ENCODE peak calls at places on chromosomes 1 and 21, in seven cellular contexts. B is cardiac fibroblast, E is NCI-H1105, G is AG09309, I is stomach, Q is MG63, R is lower lobe of right lung. P is an unnamed sample.

GRCh38 chr1:1435094-1435903 is at the start of gene VWA1:
- DNase-seq in B (peak), E (peak), G (no peak), I (peak), Q (peak), R (peak), P (peak)

GRCh38 chr1:29785137-29785527 is 548.8 kb downstream of the PTPRU start:
- DNase-seq in B (no peak), E (no peak), G (no peak), I (no peak), Q (no peak), R (no peak), P (no peak)

GRCh38 chr1:212256404-212256803 is 28.8 kb upstream of the PPP2R5A start:
- DNase-seq in B (no peak), E (no peak), G (no peak), I (no peak), Q (no peak), R (peak), P (no peak)

GRCh38 chr1:82485591-82486369 is 685.0 kb downstream of the ADGRL2 start:
- DNase-seq in B (peak), E (no peak), G (no peak), I (no peak), Q (peak), R (no peak), P (no peak)

GRCh38 chr1:89842547-89843278 is 21.9 kb downstream of the LRRC8D start:
- DNase-seq in B (peak), E (no peak), G (no peak), I (no peak), Q (no peak), R (no peak), P (no peak)

GRCh38 chr1:145956776-145957442 is 908 bp downstream of the LIX1L start:
- DNase-seq in B (peak), E (no peak), G (no peak), I (no peak), Q (peak), R (no peak), P (no peak)

GRCh38 chr1:10530281-10530740 is 55.6 kb downstream of the PEX14 start:
- DNase-seq in B (peak), E (no peak), G (no peak), I (peak), Q (peak), R (peak), P (no peak)

GRCh38 chr1:35345439-35345981 is 77.0 kb downstream of the ZMYM4 start:
- DNase-seq in B (peak), E (no peak), G (no peak), I (no peak), Q (no peak), R (peak), P (no peak)

GRCh38 chr21:44845418-44846200 is 27.7 kb upstream of the SUMO3 start:
- DNase-seq in B (peak), E (no peak), G (no peak), I (peak), Q (peak), R (peak), P (peak)

GRCh38 chr1:234755449-234755863 is 145.5 kb upstream of the IRF2BP2 start:
- DNase-seq in B (peak), E (no peak), G (peak), I (peak), Q (peak), R (peak), P (no peak)

GRCh38 chr1:172821609-172822274 is 162.8 kb downstream of the FASLG start:
- DNase-seq in B (peak), E (no peak), G (no peak), I (no peak), Q (peak), R (no peak), P (no peak)

GRCh38 chr1:69513621-69514020 is 54.1 kb upstream of the LRRC7 start:
- DNase-seq in B (peak), E (no peak), G (no peak), I (no peak), Q (no peak), R (no peak), P (no peak)

GRCh38 chr1:41918450-41919043 is at the start of gene HIVEP3:
- DNase-seq in B (peak), E (peak), G (no peak), I (no peak), Q (no peak), R (no peak), P (no peak)

GRCh38 chr1:110112143-110112542 is at the start of gene UBL4B:
- DNase-seq in B (no peak), E (no peak), G (no peak), I (no peak), Q (no peak), R (no peak), P (no peak)

GRCh38 chr1:46810596-46810995 is 11.8 kb downstream of the CYP4B1 start:
- DNase-seq in B (no peak), E (no peak), G (no peak), I (no peak), Q (no peak), R (no peak), P (no peak)

GRCh38 chr1:223207293-223208066 is 64.4 kb upstream of the TLR5 start:
- DNase-seq in B (no peak), E (no peak), G (no peak), I (no peak), Q (peak), R (no peak), P (no peak)

GRCh38 chr1:28326980-28327379 is 1.9 kb upstream of the MED18 start:
- DNase-seq in B (no peak), E (no peak), G (no peak), I (no peak), Q (peak), R (no peak), P (no peak)

GRCh38 chr21:38858429-38859205 is 52.9 kb downstream of the ETS2 start:
- DNase-seq in B (no peak), E (no peak), G (no peak), I (no peak), Q (no peak), R (no peak), P (no peak)

GRCh38 chr1:225044258-225044657 is 114.8 kb downstream of the DNAH14 start:
- DNase-seq in B (peak), E (no peak), G (peak), I (no peak), Q (no peak), R (no peak), P (no peak)

GRCh38 chr21:42377211-42377950 is 11.0 kb upstream of the TFF1 start:
- DNase-seq in B (no peak), E (no peak), G (no peak), I (no peak), Q (no peak), R (peak), P (no peak)

GRCh38 chr1:43035821-43036456 is 77.3 kb upstream of the SLC2A1 start:
- DNase-seq in B (no peak), E (no peak), G (no peak), I (no peak), Q (no peak), R (no peak), P (no peak)

GRCh38 chr1:219271914-219272545 is 98.4 kb downstream of the LYPLAL1 start:
- DNase-seq in B (peak), E (peak), G (no peak), I (no peak), Q (no peak), R (no peak), P (no peak)

GRCh38 chr1:42043811-42044210 is 109.4 kb upstream of the GUCA2B start:
- DNase-seq in B (no peak), E (no peak), G (no peak), I (no peak), Q (no peak), R (no peak), P (no peak)

GRCh38 chr1:41333146-41333784 is 28.0 kb upstream of the FOXO6 start:
- DNase-seq in B (peak), E (no peak), G (no peak), I (no peak), Q (peak), R (no peak), P (peak)

GRCh38 chr1:30752651-30752908 is 5.0 kb downstream of the LAPTM5 start:
- DNase-seq in B (no peak), E (no peak), G (no peak), I (no peak), Q (no peak), R (no peak), P (no peak)

GRCh38 chr1:218346391-218347204 is 1.5 kb downstream of the TGFB2 start:
- DNase-seq in B (peak), E (peak), G (no peak), I (no peak), Q (peak), R (no peak), P (no peak)

GRCh38 chr1:234611153-234611798 is 1.3 kb upstream of the IRF2BP2 start:
- DNase-seq in B (peak), E (peak), G (no peak), I (no peak), Q (no peak), R (no peak), P (no peak)

GRCh38 chr1:231691618-231692259 is 65.1 kb downstream of the DISC1 start:
- DNase-seq in B (peak), E (no peak), G (no peak), I (no peak), Q (peak), R (no peak), P (no peak)

GRCh38 chr1:978835-979743 is 2.8 kb downstream of the PERM1 start:
- DNase-seq in B (no peak), E (no peak), G (no peak), I (no peak), Q (no peak), R (no peak), P (no peak)

GRCh38 chr1:50976111-50976889 is 6.3 kb downstream of the CDKN2C start:
- DNase-seq in B (no peak), E (peak), G (no peak), I (no peak), Q (peak), R (no peak), P (no peak)

GRCh38 chr1:160575112-160575664 is 4.1 kb downstream of the CD84 start:
- DNase-seq in B (no peak), E (no peak), G (no peak), I (no peak), Q (no peak), R (no peak), P (no peak)

GRCh38 chr1:37561794-37562132 is 5.0 kb downstream of the DNALI1 start:
- DNase-seq in B (peak), E (no peak), G (no peak), I (no peak), Q (peak), R (no peak), P (no peak)

P was measured in stimulated activated naive CD4-positive, alpha-beta T cell treated with Interleukin-2 at 50 U/mL for 16 hours.